ENCODE peak calls at places on chromosomes 1 and 21, in six cellular contexts. One of them, this sample, is unnamed.

GRCh38 chr21:35048183-35048601 is 910 bp downstream of the RUNX1 start:
- DNase-seq in ovary: no peak
- DNase-seq in gastrocnemius medialis: peak; percentile 78
- DNase-seq in stomach: no peak
- DNase-seq in effector memory CD4-positive, alpha-beta T cell: no peak
- DNase-seq in heart right ventricle: no peak
- DNase-seq in this sample: peak; percentile 40

GRCh38 chr1:84598846-84599741 is 24.9 kb upstream of the CTBS start:
- DNase-seq in ovary: no peak
- DNase-seq in gastrocnemius medialis: no peak
- DNase-seq in stomach: no peak
- DNase-seq in effector memory CD4-positive, alpha-beta T cell: no peak
- DNase-seq in heart right ventricle: no peak
- DNase-seq in this sample: peak; percentile 74

GRCh38 chr1:36885537-36886441 is 148.5 kb downstream of the GRIK3 start:
- DNase-seq in ovary: no peak
- DNase-seq in gastrocnemius medialis: no peak
- DNase-seq in stomach: peak; percentile 10
- DNase-seq in effector memory CD4-positive, alpha-beta T cell: no peak
- DNase-seq in heart right ventricle: no peak
- DNase-seq in this sample: no peak

GRCh38 chr1:180027949-180028445 is 73.4 kb downstream of the CEP350 start:
- DNase-seq in ovary: no peak
- DNase-seq in gastrocnemius medialis: no peak
- DNase-seq in stomach: no peak
- DNase-seq in effector memory CD4-positive, alpha-beta T cell: no peak
- DNase-seq in heart right ventricle: no peak
- DNase-seq in this sample: peak; percentile 41

GRCh38 chr1:56170784-56171320 is 408.5 kb downstream of the PLPP3 start:
- DNase-seq in ovary: no peak
- DNase-seq in gastrocnemius medialis: no peak
- DNase-seq in stomach: no peak
- DNase-seq in effector memory CD4-positive, alpha-beta T cell: no peak
- DNase-seq in heart right ventricle: no peak
- DNase-seq in this sample: no peak

GRCh38 chr1:176271572-176271971 is 64.5 kb upstream of the COP1 start:
- DNase-seq in ovary: no peak
- DNase-seq in gastrocnemius medialis: no peak
- DNase-seq in stomach: no peak
- DNase-seq in effector memory CD4-positive, alpha-beta T cell: no peak
- DNase-seq in heart right ventricle: no peak
- DNase-seq in this sample: no peak

GRCh38 chr1:211775208-211775607 is 55.4 kb downstream of the LPGAT1 start:
- DNase-seq in ovary: no peak
- DNase-seq in gastrocnemius medialis: no peak
- DNase-seq in stomach: no peak
- DNase-seq in effector memory CD4-positive, alpha-beta T cell: no peak
- DNase-seq in heart right ventricle: no peak
- DNase-seq in this sample: no peak

GRCh38 chr21:45335151-45335760 is 47.6 kb upstream of the POFUT2 start:
- DNase-seq in ovary: no peak
- DNase-seq in gastrocnemius medialis: no peak
- DNase-seq in stomach: no peak
- DNase-seq in effector memory CD4-positive, alpha-beta T cell: no peak
- DNase-seq in heart right ventricle: peak; percentile 8
- DNase-seq in this sample: no peak

GRCh38 chr1:182633657-182634281 is 29.6 kb upstream of the RGS16 start:
- DNase-seq in ovary: no peak
- DNase-seq in gastrocnemius medialis: no peak
- DNase-seq in stomach: no peak
- DNase-seq in effector memory CD4-positive, alpha-beta T cell: no peak
- DNase-seq in heart right ventricle: no peak
- DNase-seq in this sample: no peak

GRCh38 chr1:40806724-40807675 is 23.4 kb downstream of the KCNQ4 start:
- DNase-seq in ovary: peak; percentile 62
- DNase-seq in gastrocnemius medialis: no peak
- DNase-seq in stomach: no peak
- DNase-seq in effector memory CD4-positive, alpha-beta T cell: no peak
- DNase-seq in heart right ventricle: peak; percentile 43
- DNase-seq in this sample: no peak

GRCh38 chr1:180916012-180916770 is 3.5 kb downstream of the KIAA1614 start:
- DNase-seq in ovary: no peak
- DNase-seq in gastrocnemius medialis: no peak
- DNase-seq in stomach: no peak
- DNase-seq in effector memory CD4-positive, alpha-beta T cell: no peak
- DNase-seq in heart right ventricle: no peak
- DNase-seq in this sample: no peak

GRCh38 chr1:83996621-83997020 is 2.3 kb downstream of the TTLL7 start:
- DNase-seq in ovary: no peak
- DNase-seq in gastrocnemius medialis: no peak
- DNase-seq in stomach: no peak
- DNase-seq in effector memory CD4-positive, alpha-beta T cell: no peak
- DNase-seq in heart right ventricle: no peak
- DNase-seq in this sample: no peak

GRCh38 chr1:89822999-89823628 is 2.3 kb downstream of the LRRC8D start:
- DNase-seq in ovary: no peak
- DNase-seq in gastrocnemius medialis: no peak
- DNase-seq in stomach: no peak
- DNase-seq in effector memory CD4-positive, alpha-beta T cell: no peak
- DNase-seq in heart right ventricle: no peak
- DNase-seq in this sample: peak; percentile 68

GRCh38 chr1:152440635-152441471 is 26.8 kb upstream of the CRNN start:
- DNase-seq in ovary: peak; percentile 41
- DNase-seq in gastrocnemius medialis: peak; percentile 16
- DNase-seq in stomach: peak; percentile 73
- DNase-seq in effector memory CD4-positive, alpha-beta T cell: peak; percentile 57
- DNase-seq in heart right ventricle: peak; percentile 55
- DNase-seq in this sample: no peak

GRCh38 chr1:25257176-25257575 is 9.9 kb upstream of the RSRP1 start:
- DNase-seq in ovary: no peak
- DNase-seq in gastrocnemius medialis: no peak
- DNase-seq in stomach: no peak
- DNase-seq in effector memory CD4-positive, alpha-beta T cell: no peak
- DNase-seq in heart right ventricle: no peak
- DNase-seq in this sample: no peak

GRCh38 chr1:23638188-23638619 is 53.4 kb upstream of the RPL11 start:
- DNase-seq in ovary: no peak
- DNase-seq in gastrocnemius medialis: no peak
- DNase-seq in stomach: no peak
- DNase-seq in effector memory CD4-positive, alpha-beta T cell: no peak
- DNase-seq in heart right ventricle: no peak
- DNase-seq in this sample: no peak

GRCh38 chr1:160813215-160813614 is 17.2 kb downstream of the LY9 start:
- DNase-seq in ovary: no peak
- DNase-seq in gastrocnemius medialis: no peak
- DNase-seq in stomach: no peak
- DNase-seq in effector memory CD4-positive, alpha-beta T cell: no peak
- DNase-seq in heart right ventricle: no peak
- DNase-seq in this sample: peak; percentile 89

GRCh38 chr21:39050839-39051560 is 132.3 kb downstream of the PSMG1 start:
- DNase-seq in ovary: no peak
- DNase-seq in gastrocnemius medialis: no peak
- DNase-seq in stomach: no peak
- DNase-seq in effector memory CD4-positive, alpha-beta T cell: no peak
- DNase-seq in heart right ventricle: no peak
- DNase-seq in this sample: no peak

GRCh38 chr21:31986035-31986856 is 113.4 kb downstream of the HUNK start:
- DNase-seq in ovary: no peak
- DNase-seq in gastrocnemius medialis: no peak
- DNase-seq in stomach: no peak
- DNase-seq in effector memory CD4-positive, alpha-beta T cell: no peak
- DNase-seq in heart right ventricle: no peak
- DNase-seq in this sample: no peak

GRCh38 chr1:108712605-108713150 is at the start of gene FNDC7:
- DNase-seq in ovary: no peak
- DNase-seq in gastrocnemius medialis: no peak
- DNase-seq in stomach: no peak
- DNase-seq in effector memory CD4-positive, alpha-beta T cell: no peak
- DNase-seq in heart right ventricle: no peak
- DNase-seq in this sample: no peak

GRCh38 chr1:117606608-117607261 is 887 bp downstream of the TENT5C start:
- DNase-seq in ovary: peak; percentile 63
- DNase-seq in gastrocnemius medialis: peak; percentile 22
- DNase-seq in stomach: peak; percentile 56
- DNase-seq in effector memory CD4-positive, alpha-beta T cell: peak; percentile 47
- DNase-seq in heart right ventricle: no peak
- DNase-seq in this sample: peak; percentile 59

GRCh38 chr1:172821609-172822274 is 162.8 kb downstream of the FASLG start:
- DNase-seq in ovary: no peak
- DNase-seq in gastrocnemius medialis: no peak
- DNase-seq in stomach: no peak
- DNase-seq in effector memory CD4-positive, alpha-beta T cell: no peak
- DNase-seq in heart right ventricle: no peak
- DNase-seq in this sample: no peak

GRCh38 chr1:36579049-36579448 is 96.3 kb upstream of the CSF3R start:
- DNase-seq in ovary: no peak
- DNase-seq in gastrocnemius medialis: no peak
- DNase-seq in stomach: no peak
- DNase-seq in effector memory CD4-positive, alpha-beta T cell: no peak
- DNase-seq in heart right ventricle: no peak
- DNase-seq in this sample: no peak

GRCh38 chr21:45455321-45456013 is 50.5 kb downstream of the COL18A1 start:
- DNase-seq in ovary: peak; percentile 58
- DNase-seq in gastrocnemius medialis: no peak
- DNase-seq in stomach: no peak
- DNase-seq in effector memory CD4-positive, alpha-beta T cell: no peak
- DNase-seq in heart right ventricle: peak; percentile 61
- DNase-seq in this sample: peak; percentile 73

GRCh38 chr1:116738673-116739370 is 15.4 kb upstream of the CD2 start:
- DNase-seq in ovary: no peak
- DNase-seq in gastrocnemius medialis: no peak
- DNase-seq in stomach: no peak
- DNase-seq in effector memory CD4-positive, alpha-beta T cell: peak; percentile 71
- DNase-seq in heart right ventricle: no peak
- DNase-seq in this sample: no peak

GRCh38 chr1:226678701-226679100 is 60.4 kb downstream of the ITPKB start:
- DNase-seq in ovary: no peak
- DNase-seq in gastrocnemius medialis: no peak
- DNase-seq in stomach: no peak
- DNase-seq in effector memory CD4-positive, alpha-beta T cell: peak; percentile 43
- DNase-seq in heart right ventricle: no peak
- DNase-seq in this sample: no peak

GRCh38 chr1:2606004-2606805 is 19.6 kb downstream of the PRXL2B start:
- DNase-seq in ovary: peak; percentile 15
- DNase-seq in gastrocnemius medialis: no peak
- DNase-seq in stomach: no peak
- DNase-seq in effector memory CD4-positive, alpha-beta T cell: no peak
- DNase-seq in heart right ventricle: peak; percentile 28
- DNase-seq in this sample: no peak

GRCh38 chr1:237093706-237094105 is 51.7 kb downstream of the RYR2 start:
- DNase-seq in ovary: no peak
- DNase-seq in gastrocnemius medialis: no peak
- DNase-seq in stomach: no peak
- DNase-seq in effector memory CD4-positive, alpha-beta T cell: no peak
- DNase-seq in heart right ventricle: no peak
- DNase-seq in this sample: no peak
- H3K27ac ChIP-seq in ovary: no peak overlapping the region
- H3K27ac ChIP-seq in gastrocnemius medialis: no peak overlapping the region
- H3K27ac ChIP-seq in stomach: no peak overlapping the region
- H3K27ac ChIP-seq in effector memory CD4-positive, alpha-beta T cell: no peak overlapping the region
- H3K27ac ChIP-seq in heart right ventricle: no peak overlapping the region
- H3K27ac ChIP-seq in this sample: no peak overlapping the region

DNA sequence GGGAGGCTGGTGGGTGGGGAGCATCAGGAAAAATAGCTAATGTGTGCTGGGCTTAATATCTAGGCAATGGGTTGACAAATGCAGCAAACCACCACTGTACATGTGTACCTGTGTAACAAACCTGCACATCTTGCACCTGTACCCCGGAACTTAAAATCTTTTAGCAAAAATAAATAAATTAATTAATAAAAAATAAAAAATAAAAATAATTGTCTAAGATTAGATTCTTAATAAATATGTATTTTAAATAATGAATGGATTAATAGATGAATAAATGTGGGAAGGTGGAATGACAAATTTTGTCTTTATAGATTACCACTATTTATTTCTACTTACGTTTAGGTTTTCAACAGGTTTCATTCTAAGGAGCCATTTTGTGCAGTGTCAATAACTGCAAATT is 563.5 kb upstream of the B3GALT2 start:
- DNase-seq in ovary: no peak
- DNase-seq in gastrocnemius medialis: no peak
- DNase-seq in stomach: no peak
- DNase-seq in effector memory CD4-positive, alpha-beta T cell: no peak
- DNase-seq in heart right ventricle: no peak
- DNase-seq in this sample: no peak
- H3K27ac ChIP-seq in ovary: no peak overlapping the region
- H3K27ac ChIP-seq in gastrocnemius medialis: no peak overlapping the region
- H3K27ac ChIP-seq in stomach: no peak overlapping the region
- H3K27ac ChIP-seq in effector memory CD4-positive, alpha-beta T cell: no peak overlapping the region
- H3K27ac ChIP-seq in heart right ventricle: no peak overlapping the region
- H3K27ac ChIP-seq in this sample: no peak overlapping the region

DNA sequence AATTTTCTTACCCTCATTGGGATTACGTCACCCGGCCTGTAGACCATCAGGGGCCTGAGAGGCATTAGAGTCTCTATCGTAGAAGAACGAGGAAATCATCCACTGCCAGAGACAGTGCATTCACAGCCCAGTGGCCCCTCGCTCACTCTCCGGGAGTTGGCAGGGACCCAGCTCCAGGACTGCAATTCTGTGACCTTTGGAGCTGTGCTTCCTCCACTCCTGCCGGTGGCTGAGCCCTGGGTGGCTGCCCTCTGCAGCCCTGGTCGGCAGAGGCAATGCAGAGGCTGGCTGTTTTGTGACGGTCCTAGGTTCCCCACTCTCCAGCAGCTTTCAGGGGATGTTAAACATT is 12.7 kb downstream of the SLC37A1 start:
- DNase-seq in ovary: peak; percentile 33
- DNase-seq in gastrocnemius medialis: no peak
- DNase-seq in stomach: peak; percentile 73
- DNase-seq in effector memory CD4-positive, alpha-beta T cell: no peak
- DNase-seq in heart right ventricle: peak; percentile 64
- DNase-seq in this sample: no peak
- H3K27ac ChIP-seq in ovary: no peak overlapping the region
- H3K27ac ChIP-seq in gastrocnemius medialis: peak overlapping the region; percentile 87
- H3K27ac ChIP-seq in stomach: peak overlapping the region; percentile 82
- H3K27ac ChIP-seq in effector memory CD4-positive, alpha-beta T cell: no peak overlapping the region
- H3K27ac ChIP-seq in heart right ventricle: peak overlapping the region; percentile 83
- H3K27ac ChIP-seq in this sample: no peak overlapping the region

GRCh38 chr1:29707796-29708195 is 471.5 kb downstream of the PTPRU start:
- DNase-seq in ovary: no peak
- DNase-seq in gastrocnemius medialis: no peak
- DNase-seq in stomach: no peak
- DNase-seq in effector memory CD4-positive, alpha-beta T cell: no peak
- DNase-seq in heart right ventricle: no peak
- DNase-seq in this sample: no peak

GRCh38 chr1:29711582-29712274 is 475.4 kb downstream of the PTPRU start:
- DNase-seq in ovary: no peak
- DNase-seq in gastrocnemius medialis: no peak
- DNase-seq in stomach: no peak
- DNase-seq in effector memory CD4-positive, alpha-beta T cell: no peak
- DNase-seq in heart right ventricle: no peak
- DNase-seq in this sample: no peak

GRCh38 chr1:29708381-29708780 is 472.1 kb downstream of the PTPRU start:
- DNase-seq in ovary: no peak
- DNase-seq in gastrocnemius medialis: no peak
- DNase-seq in stomach: no peak
- DNase-seq in effector memory CD4-positive, alpha-beta T cell: no peak
- DNase-seq in heart right ventricle: no peak
- DNase-seq in this sample: no peak

GRCh38 chr1:29708818-29709710 is 472.7 kb downstream of the PTPRU start:
- DNase-seq in ovary: no peak
- DNase-seq in gastrocnemius medialis: no peak
- DNase-seq in stomach: no peak
- DNase-seq in effector memory CD4-positive, alpha-beta T cell: no peak
- DNase-seq in heart right ventricle: no peak
- DNase-seq in this sample: peak; percentile 41

GRCh38 chr1:29709711-29710169 is 473.4 kb downstream of the PTPRU start:
- DNase-seq in ovary: no peak
- DNase-seq in gastrocnemius medialis: no peak
- DNase-seq in stomach: no peak
- DNase-seq in effector memory CD4-positive, alpha-beta T cell: no peak
- DNase-seq in heart right ventricle: no peak
- DNase-seq in this sample: peak; percentile 65
- H3K27ac ChIP-seq in ovary: no peak overlapping the region
- H3K27ac ChIP-seq in gastrocnemius medialis: no peak overlapping the region
- H3K27ac ChIP-seq in stomach: no peak overlapping the region
- H3K27ac ChIP-seq in effector memory CD4-positive, alpha-beta T cell: no peak overlapping the region
- H3K27ac ChIP-seq in heart right ventricle: no peak overlapping the region
- H3K27ac ChIP-seq in this sample: peak overlapping the region; percentile 93